ENCODE peak calls at places on chromosomes 7 and 10, in ten cellular contexts. K is T-helper 2 cell, N is fibroblast of the conjunctiva, F is GM04504, Z is cerebellum, L is mesendoderm, D is non-pigmented ciliary epithelial cell, X is left ventricle myocardium inferior, Q is body of pancreas, M is RWPE1. T is an unnamed sample.
A peak's percentile ranks its signal among the peaks of the same experiment; 100 is the strongest.

GRCh38 chr10:31317652-31318381 is 1.2 kb upstream of the ZEB1 start:
- DNase-seq in D (no peak), M (no peak), Z (no peak), K (peak; percentile 68), F (no peak), L (no peak), Q (no peak), X (no peak), N (no peak), T (no peak)

GRCh38 chr10:78470267-78471103 is 436.8 kb downstream of the RPS24 start:
- DNase-seq in Z (no peak), L (no peak), M (no peak), N (no peak), D (no peak), Q (no peak), X (no peak), K (no peak), F (no peak), T (no peak)

GRCh38 chr7:99437946-99438572 is 539 bp downstream of the PTCD1 start:
- DNase-seq in N (no peak), Z (no peak), K (no peak), F (no peak), M (no peak), D (no peak), X (no peak), L (no peak), Q (no peak), T (no peak)

GRCh38 chr7:5223646-5224340 is 33.8 kb downstream of the WIPI2 start:
- DNase-seq in K (no peak), Q (no peak), D (no peak), N (no peak), Z (no peak), L (no peak), F (no peak), X (no peak), M (no peak), T (no peak)

GRCh38 chr7:130912086-130912909 is 178.3 kb upstream of the KLF14 start:
- DNase-seq in D (peak; percentile 70), N (peak; percentile 80), Z (no peak), M (no peak), F (no peak), X (no peak), Q (no peak), K (no peak), L (peak; percentile 67), T (peak; percentile 67)

GRCh38 chr7:1787241-1787640 is 117.2 kb downstream of the ELFN1 start:
- DNase-seq in K (no peak), Q (no peak), D (no peak), F (no peak), M (no peak), N (no peak), Z (no peak), L (peak; percentile 10), X (no peak), T (no peak)

GRCh38 chr7:113487925-113488731 is 369.8 kb upstream of the SMIM30 start:
- DNase-seq in L (no peak), Q (no peak), Z (no peak), X (no peak), D (no peak), K (no peak), F (no peak), M (no peak), N (no peak), T (no peak)

GRCh38 chr10:105291571-105291970 is 650.5 kb downstream of the SORCS3 start:
- DNase-seq in K (no peak), M (no peak), Z (no peak), N (no peak), Q (no peak), X (no peak), D (no peak), L (no peak), F (no peak), T (no peak)

GRCh38 chr7:79893991-79894390 is 240.6 kb upstream of the GNAI1 start:
- DNase-seq in N (no peak), K (no peak), X (no peak), F (no peak), D (no peak), M (no peak), Z (no peak), L (no peak), Q (no peak), T (no peak)

GRCh38 chr10:9545073-9545472 is 1472.6 kb upstream of the CELF2 start:
- DNase-seq in Z (no peak), N (no peak), D (no peak), K (no peak), Q (no peak), L (peak; percentile 91), F (no peak), X (no peak), M (no peak), T (no peak)

T was measured in AG04450.